ENCODE peak calls at places on chromosomes 5 and 9, in five cellular contexts. K, U, T, R and S are unnamed samples.

GRCh38 chr9:13665418-13666066 is 386.1 kb upstream of the MPDZ start:
- DNase-seq in T (no peak), K (no peak), U (no peak), R (peak; percentile 46), S (no peak)

GRCh38 chr9:71349218-71349617 is 227.8 kb upstream of the TRPM3 start:
- DNase-seq in T (no peak), R (no peak), U (no peak), K (no peak), S (no peak)

GRCh38 chr5:43363445-43364152 is 48.6 kb downstream of the CCL28 start:
- DNase-seq in K (no peak), T (no peak), U (no peak), R (no peak), S (no peak)

GRCh38 chr9:12085401-12085800 is 607.8 kb upstream of the TYRP1 start:
- DNase-seq in U (no peak), R (no peak), T (no peak), K (no peak), S (no peak)

GRCh38 chr9:135502873-135503321 is 2.4 kb downstream of the MRPS2 start:
- DNase-seq in R (no peak), K (peak; percentile 33), U (no peak), T (no peak), S (no peak)

GRCh38 chr5:107289030-107289714 is 381.6 kb downstream of the EFNA5 start:
- DNase-seq in T (no peak), R (no peak), K (no peak), U (no peak), S (no peak)

GRCh38 chr9:114898741-114899140 is 31.6 kb downstream of the TNFSF8 start:
- DNase-seq in T (no peak), R (no peak), K (peak; percentile 67), U (no peak), S (no peak)

GRCh38 chr9:112050544-112051475 is 124.3 kb downstream of the SUSD1 start:
- DNase-seq in U (no peak), T (no peak), R (peak; percentile 89), K (no peak), S (peak; percentile 73)

GRCh38 chr5:124438390-124439380 is 307.8 kb downstream of the ZNF608 start:
- DNase-seq in R (no peak), U (no peak), K (no peak), T (no peak), S (no peak)

GRCh38 chr9:135134253-135135028 is 47.0 kb downstream of the OLFM1 start:
- DNase-seq in K (no peak), U (no peak), T (no peak), R (no peak), S (peak; percentile 73)

GRCh38 chr5:153400931-153401330 is 89.5 kb upstream of the GRIA1 start:
- DNase-seq in T (no peak), U (no peak), R (no peak), K (no peak), S (no peak)

GRCh38 chr5:162768962-162769464 is 668.4 kb upstream of the CCNG1 start:
- DNase-seq in R (no peak), U (no peak), K (no peak), T (peak; percentile 20), S (no peak)

GRCh38 chr5:163915481-163915961 is 410.1 kb downstream of the MAT2B start:
- DNase-seq in K (peak; percentile 53), U (no peak), R (no peak), T (no peak), S (no peak)

GRCh38 chr5:134140530-134141201 is 26.2 kb downstream of the TCF7 start:
- DNase-seq in U (peak; percentile 65), K (peak; percentile 68), T (peak; percentile 51), R (peak; percentile 70), S (peak; percentile 86)

GRCh38 chr5:54445691-54446090 is 9.8 kb upstream of the HSPB3 start:
- DNase-seq in U (no peak), T (no peak), R (no peak), K (no peak), S (no peak)

GRCh38 chr5:1783214-1783551 is 16.5 kb downstream of the MRPL36 start:
- DNase-seq in K (no peak), R (no peak), T (no peak), U (no peak), S (no peak)

GRCh38 chr9:18720691-18721090 is 246.7 kb downstream of the ADAMTSL1 start:
- DNase-seq in R (no peak), K (no peak), T (no peak), U (no peak), S (no peak)

GRCh38 chr9:68480807-68481206 is 59.9 kb downstream of the TMEM252 start:
- DNase-seq in T (no peak), U (no peak), K (no peak), R (no peak), S (no peak)

GRCh38 chr9:134375430-134376385 is 49.5 kb downstream of the RXRA start:
- DNase-seq in R (peak; percentile 27), K (no peak), U (no peak), T (no peak), S (no peak)

GRCh38 chr5:179180921-179181645 is 120.9 kb downstream of the ZNF354C start:
- DNase-seq in R (no peak), U (no peak), T (no peak), K (peak; percentile 20), S (no peak)

GRCh38 chr5:2659071-2659470 is 92.4 kb downstream of the IRX2 start:
- DNase-seq in K (no peak), U (no peak), T (no peak), R (no peak), S (no peak)

GRCh38 chr9:73782166-73782565 is 630.5 kb downstream of the ANXA1 start:
- DNase-seq in R (no peak), K (no peak), T (no peak), U (no peak), S (no peak)

GRCh38 chr5:123746683-123747360 is 234.8 kb downstream of the CSNK1G3 start:
- DNase-seq in T (no peak), U (no peak), R (no peak), K (no peak), S (no peak)

GRCh38 chr9:106862115-106862945 is 636 bp upstream of the ZNF462 start:
- DNase-seq in T (peak; percentile 54), K (no peak), U (peak; percentile 40), R (peak; percentile 32), S (peak; percentile 50)

GRCh38 chr5:16952968-16953671 is 17.0 kb upstream of the MYO10 start:
- DNase-seq in T (no peak), K (no peak), R (no peak), U (no peak), S (no peak)

GRCh38 chr5:91598216-91598615 is 215.1 kb upstream of the ARRDC3 start:
- DNase-seq in T (no peak), R (no peak), K (no peak), U (no peak), S (no peak)

GRCh38 chr5:35856186-35857003 is at the start of gene IL7R:
- DNase-seq in U (no peak), K (no peak), T (no peak), R (peak; percentile 26), S (no peak)

GRCh38 chr9:4277531-4277991 is 22.3 kb downstream of the GLIS3 start:
- DNase-seq in T (no peak), R (no peak), K (no peak), U (no peak), S (peak; percentile 23)

GRCh38 chr5:139378941-139379361 is 4.1 kb downstream of the SLC23A1 start:
- DNase-seq in T (no peak), K (no peak), U (no peak), R (no peak), S (no peak)

GRCh38 chr9:134813841-134814240 is 66.8 kb upstream of the FCN2 start:
- DNase-seq in T (no peak), R (no peak), U (no peak), K (no peak), S (no peak)

GRCh38 chr5:149549461-149550266 is 1.6 kb downstream of the CSNK1A1 start:
- DNase-seq in U (no peak), K (no peak), T (no peak), R (peak; percentile 47), S (peak; percentile 66)

GRCh38 chr9:74570879-74571512 is 73.9 kb downstream of the RORB start:
- DNase-seq in T (peak; percentile 14), K (no peak), R (peak; percentile 32), U (no peak), S (no peak)

GRCh38 chr9:115225459-115226116 is 107.6 kb upstream of the TNC start:
- DNase-seq in U (no peak), T (no peak), K (no peak), R (no peak), S (no peak)

GRCh38 chr5:137837741-137838389 is 29.8 kb upstream of the MYOT start:
- DNase-seq in T (no peak), U (no peak), R (peak; percentile 56), K (no peak), S (no peak)
- H3K27ac ChIP-seq in T (no peak overlapping the region), U (no peak overlapping the region), R (peak overlapping the region; percentile 78), K (no peak overlapping the region), S (no peak overlapping the region)

DNA sequence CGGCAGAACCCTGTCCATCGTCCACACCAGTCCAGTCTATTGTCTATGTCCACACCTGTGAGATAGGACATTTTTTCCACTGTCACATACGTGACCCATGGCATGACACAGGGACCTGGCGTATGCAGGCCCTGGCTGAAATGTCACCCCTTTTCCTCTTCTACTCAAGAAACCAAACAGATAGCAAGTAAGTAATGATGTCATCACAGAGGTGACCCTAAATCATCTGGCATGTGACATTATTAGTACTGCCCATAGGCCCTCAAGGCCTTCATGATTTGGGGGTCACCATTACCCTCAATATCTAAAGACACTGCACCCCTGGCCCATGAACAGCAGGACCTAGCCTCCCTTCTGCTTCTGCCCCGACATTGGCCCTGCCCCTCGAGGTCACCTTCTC is 88.3 kb downstream of the LHX2 start:
- DNase-seq in R (no peak), U (no peak), K (no peak), T (no peak), S (no peak)
- H3K4me3 ChIP-seq in R (no peak overlapping the region), U (no peak overlapping the region), K (no peak overlapping the region), T (no peak overlapping the region), S (no peak overlapping the region)

GRCh38 chr9:99019523-99020331 is 76.0 kb downstream of the COL15A1 start:
- DNase-seq in T (no peak), U (no peak), K (no peak), R (peak; percentile 92), S (peak; percentile 69)
- H3K27ac ChIP-seq in T (no peak overlapping the region), U (peak overlapping the region; percentile 6), K (no peak overlapping the region), R (peak overlapping the region; percentile 96), S (peak overlapping the region; percentile 84)

GRCh38 chr5:174793684-174794328 is 69.4 kb downstream of the MSX2 start:
- DNase-seq in T (peak; percentile 62), R (peak; percentile 49), K (peak; percentile 59), U (peak; percentile 47), S (peak; percentile 62)
- H3K4me3 ChIP-seq in T (no peak overlapping the region), R (no peak overlapping the region), K (no peak overlapping the region), U (no peak overlapping the region), S (no peak overlapping the region)